ENCODE peak calls at places on chromosomes 7 and 10, in six cellular contexts. Y is cardiac fibroblast, V is H54, K is pulmonary artery endothelial cell, C is NCI-H1436, L is spleen. T is an unnamed sample.
A peak's percentile ranks its signal among the peaks of the same experiment; 100 is the strongest.

GRCh38 chr7:90599892-90600555 is 3.9 kb downstream of the CDK14 start:
- DNase-seq in Y (peak; percentile 68), V (no peak), K (no peak), C (no peak), L (no peak), T (no peak)

GRCh38 chr7:6171532-6172330 is 100.7 kb downstream of the CYTH3 start:
- DNase-seq in Y (no peak), V (no peak), K (no peak), C (no peak), L (no peak), T (no peak)

GRCh38 chr10:49569031-49569765 is 30.3 kb upstream of the ERCC6 start:
- DNase-seq in Y (peak; percentile 82), V (no peak), K (no peak), C (no peak), L (no peak), T (peak; percentile 94)

GRCh38 chr10:2700626-2701305 is 366.6 kb upstream of the PFKP start:
- DNase-seq in Y (no peak), V (no peak), K (no peak), C (no peak), L (no peak), T (no peak)

GRCh38 chr7:41255716-41256115 is 447.2 kb downstream of the INHBA start:
- DNase-seq in Y (no peak), V (no peak), K (no peak), C (no peak), L (no peak), T (no peak)

GRCh38 chr10:33134011-33134751 is 176.2 kb upstream of the ITGB1 start:
- DNase-seq in Y (peak; percentile 82), V (no peak), K (peak; percentile 50), C (no peak), L (no peak), T (peak; percentile 84)

GRCh38 chr10:51079331-51079730 is 5.0 kb downstream of the PRKG1 start:
- DNase-seq in Y (no peak), V (no peak), K (no peak), C (no peak), L (no peak), T (no peak)

GRCh38 chr7:140519007-140519399 is 39.7 kb upstream of the MKRN1 start:
- DNase-seq in Y (peak; percentile 23), V (no peak), K (no peak), C (no peak), L (no peak), T (no peak)

T was measured in fibroblast of lung.